ENCODE peak calls at places on chromosomes 4 and X, in five cellular contexts. N is ovary, E is heart left ventricle, L is psoas muscle, V is brain microvascular endothelial cell. W is an unnamed sample.

GRCh38 chr4:137468836-137469235 is 63.5 kb downstream of the PCDH18 start:
- DNase-seq in N (no peak), V (no peak), L (no peak), E (no peak), W (no peak)

GRCh38 chr4:168511780-168512467 is 15.1 kb downstream of the PALLD start:
- DNase-seq in L (no peak), E (no peak), V (no peak), N (no peak), W (no peak)

GRCh38 chrX:149504915-149505651 is at the start of gene IDS:
- DNase-seq in L (peak; percentile 93), V (peak; percentile 82), E (peak; percentile 90), N (peak; percentile 90), W (peak; percentile 91)

GRCh38 chr4:152478456-152479237 is 57.2 kb downstream of the FBXW7 start:
- DNase-seq in N (no peak), L (no peak), E (no peak), V (no peak), W (no peak)

GRCh38 chrX:17741123-17741511 is 3.8 kb downstream of the SCML1 start:
- DNase-seq in N (no peak), L (no peak), V (no peak), E (no peak), W (no peak)

GRCh38 chr4:169398294-169398693 is 127.5 kb upstream of the SH3RF1 start:
- DNase-seq in V (no peak), N (no peak), L (no peak), E (no peak), W (no peak)

GRCh38 chr4:61447918-61448317 is 247.8 kb downstream of the ADGRL3 start:
- DNase-seq in N (no peak), L (no peak), E (no peak), V (no peak), W (no peak)

GRCh38 chr4:181685461-181685860 is 557.7 kb upstream of the TENM3 start:
- DNase-seq in L (no peak), E (no peak), N (no peak), V (peak; percentile 72), W (no peak)

GRCh38 chr4:123244233-123244632 is 152.4 kb upstream of the SPRY1 start:
- DNase-seq in V (peak; percentile 34), N (no peak), L (peak; percentile 58), E (peak; percentile 69), W (no peak)

GRCh38 chr4:56261027-56261426 is 126.3 kb downstream of the AASDH start:
- DNase-seq in L (no peak), N (no peak), V (no peak), E (no peak), W (no peak)

GRCh38 chr4:107444-108429 is 16.6 kb upstream of the ZNF718 start:
- DNase-seq in E (no peak), L (no peak), V (no peak), N (no peak), W (no peak)

GRCh38 chr4:24800273-24800880 is 5.0 kb downstream of the SOD3 start:
- DNase-seq in N (peak; percentile 62), E (no peak), V (no peak), L (peak; percentile 60), W (no peak)
- H3K27me3 ChIP-seq in N (no peaks in the 10 kb centered on the region), E (peaks cover 9% of the 10 kb centered on the region), V (no peaks in the 10 kb centered on the region), L (no peaks in the 10 kb centered on the region), W (no peaks in the 10 kb centered on the region)

DNA sequence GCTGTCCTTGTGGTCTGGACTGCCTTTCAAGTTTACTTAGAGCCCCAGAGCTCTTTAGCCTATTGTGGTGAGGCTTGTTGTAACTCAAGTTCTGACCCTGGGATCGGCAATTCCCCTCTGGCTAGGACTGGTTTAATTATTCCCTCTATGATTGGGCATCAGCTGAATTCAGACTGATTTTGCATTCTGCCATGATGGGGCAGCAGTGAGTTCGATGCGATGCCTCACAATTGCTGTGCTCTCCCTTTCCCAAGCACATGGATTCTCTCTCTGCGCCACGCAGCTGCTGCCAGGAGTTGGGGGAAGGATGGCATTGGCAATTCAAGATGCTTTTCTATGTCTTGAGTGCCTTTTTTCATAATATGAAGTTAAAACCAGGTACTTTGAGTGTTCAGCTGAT is 327.8 kb upstream of the CXorf51B start:
- DNase-seq in E (no peak), L (no peak), N (no peak), V (no peak), W (no peak)
- TF ChIP-seq CTCF in E (no peak), L (no peak), N (no peak), V (no peak), W (no peak)

DNA sequence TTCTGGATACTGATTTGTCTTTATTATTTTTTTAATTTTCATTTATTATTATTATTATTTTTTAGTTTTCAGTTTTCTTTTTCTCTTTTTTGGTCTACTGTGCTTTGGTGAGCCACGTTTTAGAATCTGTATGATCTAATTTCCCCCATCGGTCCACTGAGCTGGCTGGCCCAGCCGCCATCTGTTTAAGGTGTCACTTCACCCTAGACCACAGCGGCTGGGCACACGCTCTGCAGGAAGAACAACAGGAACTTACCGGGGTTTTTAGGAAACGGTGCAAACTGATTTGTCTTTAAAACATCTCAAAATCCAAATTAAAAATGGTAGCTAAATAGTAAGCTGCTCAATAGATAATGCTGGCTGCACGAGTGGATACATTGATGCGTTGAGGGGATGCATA is 48.8 kb upstream of the AMOT start:
- DNase-seq in L (no peak), V (no peak), E (no peak), N (no peak), W (no peak)
- H3K27me3 ChIP-seq in L (no peaks in the 10 kb centered on the region), V (no peaks in the 10 kb centered on the region), E (peaks cover 9% of the 10 kb centered on the region), N (no peaks in the 10 kb centered on the region), W (no peaks in the 10 kb centered on the region)

DNA sequence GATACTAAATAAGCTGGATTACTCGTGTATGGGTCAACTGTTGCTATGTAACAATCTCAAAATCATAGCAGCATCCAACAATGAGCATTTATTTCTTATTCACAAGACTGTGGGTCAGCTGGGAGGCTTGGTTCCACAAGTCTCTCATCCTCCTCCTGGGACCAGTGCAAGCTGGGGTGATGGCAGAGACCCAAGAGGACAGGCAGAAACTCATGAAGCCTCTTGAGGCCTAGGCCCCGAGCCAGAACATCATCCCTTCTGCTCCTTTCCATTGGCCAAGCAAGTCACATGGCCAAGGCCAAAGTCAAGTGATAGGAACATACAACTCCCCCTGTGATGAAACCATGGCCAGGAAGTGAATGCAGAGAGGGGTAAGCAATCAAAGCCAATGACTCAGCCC is 422.1 kb downstream of the BCOR start:
- DNase-seq in E (peak; percentile 75), V (no peak), N (no peak), L (peak; percentile 75), W (no peak)
- TF ChIP-seq CTCF in E (no peak), V (no peak), N (no peak), L (no peak), W (no peak)

DNA sequence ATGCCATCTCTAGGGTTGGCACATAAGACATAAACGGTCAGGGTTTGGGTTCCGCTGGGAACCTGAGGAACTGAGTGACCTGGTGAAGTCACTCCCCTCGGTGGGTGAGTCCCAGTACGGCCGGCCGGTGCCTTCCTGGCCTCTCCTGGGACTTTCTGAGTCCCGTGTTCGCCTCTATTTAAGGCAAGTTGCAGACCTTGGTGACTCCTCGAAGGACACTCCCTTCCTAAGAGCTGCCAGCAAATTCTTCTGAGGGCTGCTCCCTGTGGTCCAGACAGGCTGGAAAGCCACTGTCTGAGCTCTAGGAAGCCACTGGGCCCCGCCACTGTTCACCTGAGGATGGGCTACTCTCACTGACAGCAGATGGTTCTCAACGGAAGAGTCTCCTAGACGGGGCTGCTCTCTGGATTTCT is 16.0 kb downstream of the CTAG1A start:
- DNase-seq in E (no peak), L (no peak), V (peak; percentile 4), N (no peak), W (no peak)
- H3K27me3 ChIP-seq in E (no peaks in the 10 kb centered on the region), L (no peaks in the 10 kb centered on the region), V (no peaks in the 10 kb centered on the region), N (no peaks in the 10 kb centered on the region), W (no peaks in the 10 kb centered on the region)

GRCh38 chr4:153757407-153757806 is 2.4 kb downstream of the RNF175 start:
- DNase-seq in V (no peak), L (no peak), N (no peak), E (no peak), W (no peak)
- TF ChIP-seq CTCF in V (no peak), L (no peak), N (no peak), E (no peak), W (no peak)

GRCh38 chrX:69109036-69109663 is 56.1 kb downstream of the PJA1 start:
- DNase-seq in V (no peak), N (no peak), L (no peak), E (no peak), W (no peak)

GRCh38 chrX:69116077-69116476 is 49.2 kb downstream of the PJA1 start:
- DNase-seq in L (no peak), E (no peak), N (no peak), V (no peak), W (no peak)

GRCh38 chrX:69109706-69110635 is 55.3 kb downstream of the PJA1 start:
- DNase-seq in V (peak; percentile 3), E (no peak), L (no peak), N (no peak), W (no peak)

GRCh38 chrX:69117876-69118526 is 47.3 kb downstream of the PJA1 start:
- DNase-seq in L (no peak), E (no peak), N (no peak), V (no peak), W (no peak)

DNA sequence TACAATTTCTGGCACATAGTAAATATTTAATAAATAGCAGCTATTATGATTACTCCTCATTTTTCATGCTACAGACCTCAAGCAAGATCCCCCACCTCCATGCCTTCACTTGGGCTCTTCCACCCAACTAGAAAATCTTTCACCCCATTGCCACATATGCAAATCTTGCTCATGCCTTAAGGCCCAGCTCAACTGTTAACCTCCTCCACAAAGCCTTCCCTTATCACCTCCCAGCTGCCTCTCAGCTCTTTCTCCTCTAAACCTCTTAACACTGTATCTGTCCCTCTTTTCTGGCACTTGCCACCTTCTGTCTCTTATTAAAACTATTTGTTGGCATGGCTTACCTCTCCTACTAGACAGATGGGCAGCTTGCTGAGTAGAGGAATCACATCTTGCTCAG is 51.5 kb downstream of the PJA1 start:
- DNase-seq in E (no peak), N (no peak), L (no peak), V (no peak), W (no peak)
- H3K27me3 ChIP-seq in E (no peaks in the 10 kb centered on the region), N (no peaks in the 10 kb centered on the region), L (no peaks in the 10 kb centered on the region), V (no peaks in the 10 kb centered on the region), W (no peaks in the 10 kb centered on the region)

GRCh38 chrX:38335382-38335781 is 8.1 kb upstream of the RPGR start:
- DNase-seq in L (no peak), N (no peak), V (no peak), E (no peak), W (no peak)
- TF ChIP-seq CTCF in L (no peak), N (no peak), V (peak; percentile 47), E (no peak), W (no peak)

DNA sequence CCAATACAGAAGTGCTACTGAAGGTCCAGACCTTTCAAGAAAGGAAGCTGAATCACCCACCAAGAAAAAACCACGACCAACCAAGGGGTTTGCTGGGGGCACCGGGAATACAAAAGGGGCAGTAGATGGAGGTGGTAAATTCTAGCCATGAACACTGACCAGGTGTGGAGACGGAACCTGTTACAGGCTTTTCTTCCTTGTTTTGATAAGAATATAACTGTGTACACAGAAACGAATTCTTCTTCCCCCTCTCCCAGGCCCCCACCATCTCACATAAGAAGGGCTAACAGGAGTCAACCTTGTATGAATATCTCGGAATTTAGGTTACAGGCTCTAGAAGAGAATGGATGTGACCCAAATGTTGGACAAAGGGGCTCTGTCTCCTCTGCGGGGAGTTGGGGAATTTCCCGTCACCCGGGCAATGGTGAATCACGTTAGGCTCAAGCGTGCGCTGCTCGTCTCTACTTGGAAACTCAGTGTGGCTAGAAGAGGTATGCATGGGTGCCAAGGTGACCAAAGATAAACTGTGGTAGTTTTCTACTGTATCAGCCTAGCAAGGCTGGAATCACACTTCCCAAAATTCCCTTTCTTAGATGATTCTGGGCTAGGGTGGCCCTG is 87.0 kb downstream of the AFAP1 start:
- DNase-seq in E (no peak), V (peak; percentile 84), N (no peak), L (no peak), W (no peak)
- H3K27me3 ChIP-seq in E (no peaks in the 10 kb centered on the region), V (no peaks in the 10 kb centered on the region), N (no peaks in the 10 kb centered on the region), L (no peaks in the 10 kb centered on the region), W (no peaks in the 10 kb centered on the region)

GRCh38 chrX:129875669-129876068 is 30.3 kb upstream of the UTP14A start:
- DNase-seq in E (no peak), L (no peak), N (no peak), V (peak; percentile 74), W (no peak)
- TF ChIP-seq CTCF in E (no peak), L (no peak), N (no peak), V (peak; percentile 33), W (no peak)

W was measured in lung.